ENCODE peak calls at places on chromosomes 1 and 21, in seven cellular contexts. T, A, E, P, H, L and X are unnamed samples.

GRCh38 chr1:21174230-21174629 is 2.5 kb downstream of the EIF4G3 start:
- DNase-seq in T (no peak), A (no peak), E (no peak), P (no peak), H (no peak), L (no peak), X (no peak)

GRCh38 chr1:55813619-55814018 is 598.5 kb upstream of the USP24 start:
- DNase-seq in T (peak), A (no peak), E (no peak), P (no peak), H (peak), L (peak), X (no peak)

GRCh38 chr1:67479146-67479891 is 49.1 kb upstream of the SERBP1 start:
- DNase-seq in T (peak), A (no peak), E (no peak), P (peak), H (peak), L (peak), X (no peak)

GRCh38 chr1:24179251-24179895 is 7.7 kb downstream of the IFNLR1 start:
- DNase-seq in T (no peak), A (no peak), E (no peak), P (no peak), H (no peak), L (no peak), X (no peak)

GRCh38 chr1:164592634-164593033 is 33.6 kb downstream of the PBX1 start:
- DNase-seq in T (no peak), A (no peak), E (no peak), P (no peak), H (no peak), L (no peak), X (no peak)

GRCh38 chr1:43531906-43532584 is 1.4 kb downstream of the PTPRF start:
- DNase-seq in T (no peak), A (no peak), E (no peak), P (no peak), H (no peak), L (no peak), X (peak)

GRCh38 chr1:214058071-214058470 is 70.3 kb downstream of the PROX1 start:
- DNase-seq in T (no peak), A (no peak), E (no peak), P (no peak), H (no peak), L (no peak), X (no peak)

GRCh38 chr1:246695136-246695535 is 29.1 kb upstream of the SCCPDH start:
- DNase-seq in T (peak), A (no peak), E (no peak), P (no peak), H (no peak), L (no peak), X (no peak)

GRCh38 chr21:38661296-38662223 is 144.2 kb upstream of the ETS2 start:
- DNase-seq in T (peak), A (no peak), E (peak), P (no peak), H (peak), L (peak), X (peak)

GRCh38 chr1:29706936-29707335 is 470.6 kb downstream of the PTPRU start:
- DNase-seq in T (peak), A (no peak), E (peak), P (peak), H (peak), L (peak), X (peak)

GRCh38 chr1:44705938-44706337 is 25.0 kb downstream of the RNU5D-1 start:
- DNase-seq in T (no peak), A (no peak), E (no peak), P (no peak), H (no peak), L (no peak), X (no peak)

GRCh38 chr1:34164510-34165381 is at the start of gene CSMD2:
- DNase-seq in T (peak), A (peak), E (peak), P (no peak), H (peak), L (peak), X (peak)

GRCh38 chr1:84489766-84490165 is 10.7 kb downstream of the RPF1 start:
- DNase-seq in T (no peak), A (no peak), E (no peak), P (no peak), H (no peak), L (no peak), X (no peak)

GRCh38 chr1:14572861-14573260 is 25.6 kb upstream of the KAZN start:
- DNase-seq in T (no peak), A (no peak), E (no peak), P (no peak), H (no peak), L (no peak), X (no peak)

GRCh38 chr1:244454412-244454811 is 2.7 kb upstream of the ADSS2 start:
- DNase-seq in T (no peak), A (no peak), E (no peak), P (no peak), H (no peak), L (no peak), X (no peak)

GRCh38 chr1:20936621-20937020 is 149.5 kb upstream of the HP1BP3 start:
- DNase-seq in T (no peak), A (no peak), E (no peak), P (no peak), H (peak), L (no peak), X (no peak)

GRCh38 chr21:32368386-32368785 is 24.4 kb downstream of the URB1 start:
- DNase-seq in T (no peak), A (no peak), E (no peak), P (no peak), H (peak), L (no peak), X (no peak)

GRCh38 chr1:171654705-171655214 is 2.3 kb upstream of the MYOC start:
- DNase-seq in T (peak), A (no peak), E (no peak), P (no peak), H (peak), L (no peak), X (no peak)

GRCh38 chr21:16192900-16193299 is 463.1 kb downstream of the USP25 start:
- DNase-seq in T (peak), A (no peak), E (no peak), P (no peak), H (peak), L (peak), X (no peak)

GRCh38 chr1:62435231-62436038 is 1.4 kb upstream of the USP1 start:
- DNase-seq in T (no peak), A (no peak), E (no peak), P (no peak), H (no peak), L (no peak), X (peak)

GRCh38 chr1:94302960-94303359 is 65.6 kb upstream of the ARHGAP29 start:
- DNase-seq in T (no peak), A (no peak), E (no peak), P (no peak), H (no peak), L (no peak), X (no peak)

GRCh38 chr1:227541796-227542152 is 21.6 kb upstream of the ZNF678 start:
- DNase-seq in T (no peak), A (no peak), E (no peak), P (no peak), H (no peak), L (no peak), X (peak)

GRCh38 chr1:1937549-1938275 is 18.6 kb upstream of the TMEM52 start:
- DNase-seq in T (no peak), A (no peak), E (no peak), P (no peak), H (no peak), L (peak), X (peak)

GRCh38 chr1:230267338-230268065 is 158.6 kb downstream of the PGBD5 start:
- DNase-seq in T (no peak), A (no peak), E (no peak), P (no peak), H (no peak), L (no peak), X (no peak)

GRCh38 chr1:145908653-145909052 is 1.2 kb downstream of the ITGA10 start:
- DNase-seq in T (peak), A (no peak), E (no peak), P (no peak), H (no peak), L (no peak), X (no peak)

GRCh38 chr1:57963545-57963944 is 539.7 kb upstream of the DAB1 start:
- DNase-seq in T (no peak), A (no peak), E (no peak), P (no peak), H (no peak), L (no peak), X (peak)

GRCh38 chr1:216739771-216740170 is 16.5 kb upstream of the ESRRG start:
- DNase-seq in T (no peak), A (no peak), E (no peak), P (no peak), H (no peak), L (no peak), X (no peak)

GRCh38 chr1:216740334-216740733 is 17.1 kb upstream of the ESRRG start:
- DNase-seq in T (no peak), A (no peak), E (no peak), P (no peak), H (no peak), L (no peak), X (no peak)

DNA sequence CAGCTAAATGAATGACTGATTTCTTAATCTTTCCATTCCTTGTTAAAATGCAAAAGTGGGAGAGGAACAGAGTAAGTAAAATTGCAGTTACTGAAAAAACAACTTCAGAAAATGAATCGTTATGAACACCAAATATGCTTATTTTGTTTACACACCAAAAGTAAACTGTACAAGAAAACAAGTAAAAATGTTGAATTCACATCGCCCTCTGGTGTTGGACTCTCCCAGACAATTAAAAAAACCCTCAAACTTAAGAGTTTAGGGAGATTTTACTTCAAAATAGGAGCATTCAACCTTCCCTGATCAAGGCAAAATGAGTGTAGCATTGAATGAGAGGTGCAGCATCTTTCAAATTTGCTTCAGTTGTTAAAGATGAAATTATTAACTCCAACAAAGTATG is 19.4 kb upstream of the ESRRG start:
- DNase-seq in T (peak), A (no peak), E (no peak), P (no peak), H (peak), L (no peak), X (no peak)
- TF ChIP-seq CTCF in T (peak), A (peak), E (peak), P (peak), H (peak), L (peak), X (peak)

DNA sequence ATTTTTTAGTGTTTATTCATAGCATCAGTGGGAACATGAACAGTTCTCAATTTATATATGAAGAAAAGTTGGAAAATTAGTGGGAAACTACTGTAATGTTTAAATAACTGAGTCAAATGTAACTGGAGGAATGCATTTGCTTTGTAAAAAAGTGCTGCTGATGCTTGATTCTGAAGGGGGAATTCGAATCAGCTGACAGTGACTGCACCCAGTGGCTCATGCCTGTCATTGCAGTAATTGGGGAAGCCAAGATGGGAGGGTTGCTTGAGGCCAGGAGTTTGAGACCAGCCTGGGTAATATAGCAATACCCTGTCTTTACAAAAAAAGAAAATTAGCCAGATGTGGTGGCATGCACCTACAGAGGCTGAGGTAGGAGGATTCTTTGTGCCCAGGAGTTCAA is 398.4 kb downstream of the ZP4 start:
- DNase-seq in T (no peak), A (no peak), E (no peak), P (no peak), H (no peak), L (no peak), X (no peak)
- TF ChIP-seq CTCF in T (no peak), A (no peak), E (peak), P (no peak), H (no peak), L (no peak), X (peak)

GRCh38 chr1:159775716-159776115 is 5.0 kb upstream of the DUSP23 start:
- DNase-seq in T (peak), A (no peak), E (no peak), P (no peak), H (peak), L (no peak), X (no peak)
- TF ChIP-seq CTCF in T (peak), A (no peak), E (no peak), P (no peak), H (no peak), L (no peak), X (no peak)

DNA sequence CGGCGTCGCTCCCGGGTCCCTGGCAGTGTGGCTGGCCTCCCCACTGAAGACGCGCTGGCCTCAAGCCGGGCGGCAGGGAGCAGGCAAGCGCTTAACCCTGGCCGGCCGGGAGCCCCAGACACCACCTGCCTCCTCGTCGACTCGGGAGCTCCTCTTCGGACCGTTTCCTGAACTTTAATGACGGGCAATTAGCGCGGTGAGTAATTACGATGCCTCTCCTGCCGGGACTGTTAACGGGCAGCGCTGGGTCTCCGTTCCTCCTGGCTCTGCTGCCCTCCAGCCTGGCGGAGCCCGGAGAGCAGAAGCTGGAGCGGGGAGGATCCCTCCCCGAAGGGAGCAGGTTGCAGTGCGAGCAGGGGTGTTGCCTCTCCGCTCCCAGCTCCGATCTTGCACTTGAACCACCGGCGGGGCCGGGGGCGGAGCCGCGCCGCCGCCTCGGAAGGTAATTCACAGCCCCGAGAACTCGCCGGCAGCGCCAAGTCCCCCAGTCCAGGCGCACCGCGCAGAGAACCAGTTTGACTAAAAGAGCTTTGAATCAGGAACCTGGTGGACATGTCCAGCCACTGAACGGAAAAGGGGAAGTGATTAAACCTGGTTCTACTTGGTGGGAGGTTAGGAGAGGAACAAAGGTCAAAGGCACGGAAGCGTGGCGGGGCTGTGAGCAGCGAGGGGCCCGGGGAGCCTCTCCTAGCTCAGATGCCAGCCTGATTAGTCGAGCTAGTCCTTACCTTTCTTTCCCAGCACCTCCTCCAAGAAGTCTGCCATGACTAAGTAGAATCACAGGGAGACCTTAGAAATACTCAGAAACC is 18.3 kb upstream of the PLEKHA6 start:
- DNase-seq in T (no peak), A (no peak), E (no peak), P (no peak), H (no peak), L (peak), X (peak)
- TF ChIP-seq CTCF in T (no peak), A (no peak), E (peak), P (no peak), H (peak), L (no peak), X (no peak)

DNA sequence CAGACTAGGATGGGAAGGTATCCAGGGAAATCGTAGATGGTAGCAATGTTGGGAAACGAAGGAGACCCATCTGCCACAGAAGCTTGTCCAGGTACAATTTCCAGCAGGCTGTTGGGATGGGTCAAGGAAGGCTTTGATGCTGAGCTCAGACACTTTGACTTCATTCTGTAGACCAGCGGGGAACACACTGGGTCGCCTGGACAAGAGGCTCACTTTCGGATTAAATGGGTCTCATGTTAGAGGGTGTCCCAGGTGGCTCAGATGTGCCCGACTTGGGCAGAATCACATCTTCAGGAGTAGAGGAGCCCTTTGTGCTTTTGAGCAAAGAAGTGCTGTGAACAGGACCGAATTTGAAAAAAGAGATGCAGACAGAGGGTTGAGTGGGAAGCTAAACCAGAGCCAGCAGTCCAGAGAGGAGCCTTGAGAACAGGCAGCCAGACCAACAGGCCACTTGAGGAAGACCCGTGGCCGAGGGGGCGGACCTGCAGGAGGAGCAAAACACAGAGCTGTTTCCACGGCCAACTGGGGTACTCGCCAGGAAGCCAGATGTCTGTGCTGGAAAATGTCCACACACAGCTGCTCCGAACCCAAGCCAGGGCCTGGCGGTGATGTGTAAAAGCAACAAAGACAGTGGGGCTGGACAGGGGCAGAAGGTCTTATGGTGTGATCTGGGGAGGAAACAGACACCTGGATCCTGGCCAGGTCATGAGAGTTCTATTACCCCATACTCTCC is 146.9 kb downstream of the AJAP1 start:
- DNase-seq in T (peak), A (peak), E (no peak), P (no peak), H (no peak), L (peak), X (no peak)
- TF ChIP-seq CTCF in T (no peak), A (peak), E (no peak), P (no peak), H (no peak), L (no peak), X (no peak)

GRCh38 chr1:220878223-220879081 is 791 bp upstream of the HLX start:
- DNase-seq in T (peak), A (no peak), E (no peak), P (no peak), H (no peak), L (no peak), X (peak)

GRCh38 chr1:220880726-220881506 is 1.7 kb downstream of the HLX start:
- DNase-seq in T (no peak), A (no peak), E (no peak), P (no peak), H (peak), L (peak), X (peak)

GRCh38 chr1:220880367-220880680 is 1.1 kb downstream of the HLX start:
- DNase-seq in T (no peak), A (no peak), E (no peak), P (no peak), H (no peak), L (no peak), X (no peak)

GRCh38 chr1:220879090-220879508 is at the start of gene HLX:
- DNase-seq in T (peak), A (no peak), E (peak), P (peak), H (peak), L (peak), X (peak)

GRCh38 chr1:220879509-220880366 is 495 bp downstream of the HLX start:
- DNase-seq in T (peak), A (no peak), E (no peak), P (no peak), H (peak), L (peak), X (peak)
- TF ChIP-seq CTCF in T (no peak), A (peak), E (no peak), P (no peak), H (no peak), L (peak), X (no peak)